ENCODE peak calls at places on chromosomes 5 and 9, in seven cellular contexts. W is heart left ventricle, F is thyroid gland, T is Peyer's patch, G is NB4, N is uterus, E is GM12892. V is an unnamed sample.

GRCh38 chr9:121686930-121687541 is 35.6 kb downstream of the DAB2IP start:
- DNase-seq in W (peak), F (peak), T (peak), G (peak), N (peak), E (peak), V (peak)

GRCh38 chr9:71506821-71507220 is 261.5 kb downstream of the CEMIP2 start:
- DNase-seq in W (peak), F (no peak), T (no peak), G (peak), N (no peak), E (no peak), V (no peak)

GRCh38 chr5:56142620-56143431 is 90.3 kb downstream of the ANKRD55 start:
- DNase-seq in W (no peak), F (peak), T (no peak), G (no peak), N (no peak), E (no peak), V (no peak)

GRCh38 chr9:110926828-110927227 is 111.4 kb downstream of the LPAR1 start:
- DNase-seq in W (no peak), F (peak), T (no peak), G (no peak), N (no peak), E (no peak), V (peak)

GRCh38 chr5:39194466-39195136 is 24.8 kb downstream of the FYB1 start:
- DNase-seq in W (no peak), F (peak), T (no peak), G (peak), N (no peak), E (no peak), V (no peak)

GRCh38 chr5:81068635-81069034 is 108.5 kb downstream of the RASGRF2 start:
- DNase-seq in W (no peak), F (no peak), T (no peak), G (no peak), N (no peak), E (no peak), V (no peak)

GRCh38 chr9:104027295-104027694 is 66.8 kb upstream of the SMC2 start:
- DNase-seq in W (no peak), F (no peak), T (no peak), G (peak), N (no peak), E (no peak), V (no peak)

GRCh38 chr5:1785062-1785461 is 14.6 kb downstream of the MRPL36 start:
- DNase-seq in W (no peak), F (no peak), T (peak), G (no peak), N (no peak), E (no peak), V (no peak)

GRCh38 chr9:12748016-12748415 is 26.8 kb upstream of the LURAP1L start:
- DNase-seq in W (no peak), F (no peak), T (no peak), G (no peak), N (no peak), E (no peak), V (no peak)

GRCh38 chr5:104370523-104370922 is 807.9 kb upstream of the NUDT12 start:
- DNase-seq in W (no peak), F (no peak), T (no peak), G (peak), N (no peak), E (no peak), V (no peak)

GRCh38 chr9:134059188-134059641 is 8.6 kb downstream of the BRD3 start:
- DNase-seq in W (no peak), F (no peak), T (peak), G (no peak), N (no peak), E (peak), V (no peak)

GRCh38 chr5:16461026-16461425 is 4.6 kb downstream of the ZNF622 start:
- DNase-seq in W (no peak), F (no peak), T (no peak), G (no peak), N (no peak), E (no peak), V (no peak)

GRCh38 chr9:113516840-113517577 is 53.5 kb downstream of the RGS3 start:
- DNase-seq in W (no peak), F (peak), T (no peak), G (peak), N (no peak), E (peak), V (no peak)

GRCh38 chr9:111851536-111851935 is 45.1 kb upstream of the UGCG start:
- DNase-seq in W (no peak), F (no peak), T (no peak), G (no peak), N (no peak), E (no peak), V (no peak)

GRCh38 chr9:137432687-137433348 is 8.3 kb downstream of the ENTPD8 start:
- DNase-seq in W (peak), F (no peak), T (peak), G (no peak), N (no peak), E (no peak), V (no peak)

GRCh38 chr5:36398137-36398536 is 96.4 kb upstream of the RANBP3L start:
- DNase-seq in W (no peak), F (no peak), T (no peak), G (peak), N (no peak), E (no peak), V (no peak)

GRCh38 chr5:88952344-88952743 is 69.4 kb upstream of the MEF2C start:
- DNase-seq in W (no peak), F (no peak), T (no peak), G (no peak), N (no peak), E (no peak), V (no peak)

GRCh38 chr5:156230887-156231286 is 96.1 kb upstream of the SGCD start:
- DNase-seq in W (no peak), F (no peak), T (no peak), G (no peak), N (no peak), E (no peak), V (no peak)

GRCh38 chr5:102119252-102119651 is 176.8 kb downstream of the SLCO4C1 start:
- DNase-seq in W (no peak), F (no peak), T (no peak), G (no peak), N (no peak), E (no peak), V (no peak)

GRCh38 chr5:10856646-10857332 is 95.8 kb upstream of the DAP start:
- DNase-seq in W (peak), F (peak), T (peak), G (peak), N (peak), E (peak), V (no peak)

GRCh38 chr9:111604054-111604615 is 4.7 kb upstream of the PTGR1 start:
- DNase-seq in W (no peak), F (no peak), T (no peak), G (no peak), N (no peak), E (no peak), V (no peak)

GRCh38 chr5:1763960-1764605 is 35.6 kb downstream of the MRPL36 start:
- DNase-seq in W (peak), F (no peak), T (no peak), G (peak), N (peak), E (no peak), V (no peak)

GRCh38 chr5:130541617-130542221 is 623.3 kb downstream of the HINT1 start:
- DNase-seq in W (no peak), F (no peak), T (no peak), G (peak), N (no peak), E (no peak), V (no peak)

GRCh38 chr5:64347308-64347707 is 158.5 kb upstream of the RGS7BP start:
- DNase-seq in W (no peak), F (no peak), T (no peak), G (peak), N (no peak), E (no peak), V (no peak)

GRCh38 chr5:59773286-59773685 is 120.2 kb downstream of the PDE4D start:
- DNase-seq in W (no peak), F (no peak), T (no peak), G (no peak), N (no peak), E (no peak), V (no peak)

GRCh38 chr5:159240301-159240870 is 22.7 kb upstream of the UBLCP1 start:
- DNase-seq in W (no peak), F (no peak), T (no peak), G (no peak), N (no peak), E (no peak), V (no peak)

GRCh38 chr5:159243385-159243784 is 19.7 kb upstream of the UBLCP1 start:
- DNase-seq in W (no peak), F (no peak), T (no peak), G (no peak), N (no peak), E (no peak), V (no peak)

GRCh38 chr5:159242656-159243055 is 20.4 kb upstream of the UBLCP1 start:
- DNase-seq in W (no peak), F (no peak), T (no peak), G (no peak), N (no peak), E (no peak), V (no peak)

GRCh38 chr5:159242153-159242552 is 20.9 kb upstream of the UBLCP1 start:
- DNase-seq in W (no peak), F (no peak), T (no peak), G (no peak), N (no peak), E (no peak), V (no peak)

DNA sequence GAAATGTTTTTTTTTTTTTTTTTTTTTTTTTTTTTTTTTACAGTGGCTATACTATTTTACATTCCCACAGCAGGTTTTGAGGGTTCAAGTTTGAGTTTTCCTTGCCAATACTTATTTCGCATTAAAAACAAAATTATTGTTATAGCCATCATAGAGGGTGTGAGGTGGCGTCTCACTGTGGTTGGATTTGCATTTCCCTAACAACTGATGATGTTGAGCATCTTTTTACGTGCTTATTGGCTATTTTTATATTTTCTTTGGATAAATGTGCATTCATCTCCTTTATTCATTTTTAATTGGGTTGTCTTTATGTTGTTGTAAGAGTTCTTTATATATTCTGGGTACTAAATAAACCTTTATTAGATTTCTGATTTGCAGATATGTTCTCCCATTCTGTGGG is 18.9 kb upstream of the UBLCP1 start:
- DNase-seq in W (no peak), F (no peak), T (no peak), G (no peak), N (no peak), E (no peak), V (no peak)
- TF ChIP-seq POLR2A in W (no peak), F (no peak), T (no peak), G (no peak), N (no peak), E (no peak), V (no peak)

DNA sequence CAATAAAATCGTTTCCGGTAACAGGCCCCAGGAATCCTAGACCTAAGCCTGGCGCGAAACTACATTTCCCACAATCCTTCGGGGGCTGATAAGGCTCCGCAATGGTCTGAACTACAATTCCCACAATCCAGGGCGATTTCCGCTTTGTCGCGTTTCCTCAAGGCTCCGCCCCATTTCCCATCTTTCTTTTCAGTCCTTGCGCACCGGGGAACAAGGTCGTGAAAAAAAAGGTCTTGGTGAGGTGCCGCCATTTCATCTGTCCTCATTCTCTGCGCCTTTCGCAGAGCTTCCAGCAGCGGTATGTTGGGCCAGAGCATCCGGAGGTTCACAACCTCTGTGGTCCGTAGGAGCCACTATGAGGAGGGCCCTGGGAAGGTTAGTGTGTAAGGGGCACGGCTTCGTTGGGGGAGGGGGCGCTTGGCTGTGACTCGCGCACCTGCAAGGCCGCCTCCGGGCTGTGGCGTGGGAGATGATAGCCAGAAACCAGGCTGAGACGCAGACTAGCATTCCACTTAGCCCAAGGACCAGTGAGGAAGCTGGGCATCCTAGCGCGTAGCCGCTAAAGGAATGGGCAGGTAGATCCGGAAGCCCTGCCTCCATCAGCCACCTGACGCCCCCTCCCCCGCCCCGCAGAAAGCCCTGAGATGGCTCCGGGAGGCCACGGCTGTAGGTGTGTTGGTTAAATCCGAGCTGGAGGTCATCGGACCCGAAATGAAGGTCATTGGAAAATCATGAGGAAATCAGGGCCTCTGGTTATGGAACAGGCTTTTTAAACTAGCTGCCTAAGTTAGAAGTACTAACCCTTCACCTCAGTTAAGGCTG is at the start of gene COX7C:
- DNase-seq in W (peak), F (peak), T (peak), G (peak), N (peak), E (peak), V (peak)
- TF ChIP-seq POLR2A in W (peak), F (peak), T (peak), G (peak), N (peak), E (peak), V (peak)

GRCh38 chr5:6355294-6355693 is 23.1 kb downstream of the MED10 start:
- DNase-seq in W (no peak), F (no peak), T (no peak), G (no peak), N (no peak), E (no peak), V (no peak)
- TF ChIP-seq POLR2A in W (no peak), F (no peak), T (no peak), G (no peak), N (no peak), E (no peak), V (no peak)

GRCh38 chr9:36263662-36264061 is 5.4 kb upstream of the GNE start:
- DNase-seq in W (no peak), F (no peak), T (no peak), G (no peak), N (no peak), E (no peak), V (no peak)

GRCh38 chr9:36258989-36259315 is 704 bp upstream of the GNE start:
- DNase-seq in W (no peak), F (peak), T (no peak), G (peak), N (no peak), E (no peak), V (peak)

DNA sequence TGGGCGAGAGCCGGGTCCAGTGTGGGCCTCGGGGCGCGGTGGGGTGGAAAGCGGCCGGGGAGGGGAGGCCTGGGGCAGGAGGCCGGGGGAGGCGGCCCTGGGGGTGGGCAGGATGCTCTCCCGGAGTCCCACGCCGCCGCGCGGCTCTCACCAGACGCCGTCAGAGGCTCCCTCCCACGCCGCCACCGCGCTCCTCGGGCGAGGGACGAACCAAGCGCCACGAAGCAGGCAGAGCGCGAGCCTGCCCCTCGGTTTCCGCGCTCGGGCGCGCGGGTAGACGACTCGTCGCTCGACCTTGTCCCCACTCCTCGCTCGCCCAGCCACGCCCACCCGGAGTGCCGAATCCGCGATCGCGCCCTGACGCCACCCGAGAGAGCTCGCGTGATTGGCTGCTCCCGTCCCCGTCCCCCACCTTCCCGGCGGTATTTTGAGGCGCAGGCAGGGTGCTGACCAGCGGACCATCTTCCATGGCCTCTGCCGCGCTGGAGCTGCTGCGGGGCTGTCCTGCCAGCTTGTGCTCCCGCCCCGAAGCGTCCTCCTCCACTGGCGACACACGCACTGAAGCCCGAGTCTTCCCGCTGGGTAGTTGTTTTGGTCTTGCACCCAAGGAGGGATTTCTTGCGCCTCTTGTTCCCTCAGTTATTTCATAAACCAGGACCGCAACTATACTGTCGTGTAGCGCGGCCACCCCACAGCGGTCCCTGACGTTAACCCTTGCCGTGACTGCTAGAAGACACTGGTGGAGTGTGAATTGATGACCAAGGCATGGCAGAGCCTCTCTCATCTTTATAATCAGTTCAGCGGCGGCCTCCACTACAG is at the start of gene GNE:
- DNase-seq in W (peak), F (peak), T (peak), G (peak), N (peak), E (peak), V (peak)
- TF ChIP-seq POLR2A in W (peak), F (peak), T (peak), G (peak), N (peak), E (peak), V (peak)

GRCh38 chr5:146203011-146203871 is at the start of gene RBM27:
- DNase-seq in W (peak), F (peak), T (peak), G (peak), N (peak), E (peak), V (peak)
- TF ChIP-seq POLR2A in W (peak), F (peak), T (peak), G (peak), N (peak), E (peak), V (peak)

DNA sequence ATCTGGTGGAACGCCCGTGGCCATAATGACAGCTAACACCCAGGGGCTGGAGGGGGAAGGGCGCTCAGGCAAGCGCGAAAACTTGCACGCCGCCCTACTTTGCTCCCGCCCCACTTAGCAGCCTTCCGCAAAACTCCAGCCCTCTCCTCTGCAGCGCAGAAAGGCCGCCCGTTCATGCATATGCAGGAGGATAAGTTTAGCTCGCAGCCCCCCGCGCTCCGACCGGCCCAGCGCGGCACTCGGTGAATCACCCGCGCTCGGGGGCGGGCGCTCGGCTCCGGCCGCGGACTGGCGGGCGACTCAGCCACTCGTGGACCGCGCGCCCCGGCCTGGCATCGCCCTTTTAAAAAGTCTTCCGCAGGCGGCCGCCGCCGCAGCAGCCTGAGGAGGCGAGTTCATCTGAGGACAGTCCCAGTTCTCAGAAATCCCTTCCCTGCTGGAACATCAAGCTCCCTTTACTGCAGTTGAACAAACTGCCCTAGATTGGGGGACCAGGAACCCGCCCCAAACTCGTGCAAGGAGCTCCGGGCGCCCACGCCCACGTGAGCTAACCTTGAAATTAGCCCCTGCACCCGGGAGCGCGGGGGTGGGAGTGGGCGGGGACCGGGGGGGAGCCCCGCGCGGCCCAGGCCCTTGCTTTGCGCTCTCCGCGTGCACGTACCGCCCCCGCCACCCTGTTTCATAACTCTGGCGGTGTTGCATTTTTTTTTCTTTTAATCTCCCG is 4.5 kb upstream of the KLF9 start:
- DNase-seq in W (peak), F (peak), T (peak), G (peak), N (peak), E (peak), V (peak)
- TF ChIP-seq POLR2A in W (peak), F (peak), T (peak), G (peak), N (peak), E (no peak), V (peak)

GRCh38 chr9:37430841-37431597 is 8.5 kb downstream of the GRHPR start:
- DNase-seq in W (no peak), F (no peak), T (no peak), G (peak), N (no peak), E (no peak), V (no peak)
- TF ChIP-seq POLR2A in W (no peak), F (no peak), T (no peak), G (no peak), N (no peak), E (peak), V (no peak)

V was measured in prostate gland.